ENCODE peak calls at places on chromosomes 3 and 15, in six cellular contexts. One of them, this sample, is unnamed.

GRCh38 chr3:196050597-196050996 is 31.3 kb downstream of the TFRC start:
- DNase-seq in endothelial cell of umbilical vein: no peak
- DNase-seq in H1: no peak
- DNase-seq in upper lobe of left lung: no peak
- DNase-seq in IMR-90: no peak
- DNase-seq in ovary: no peak
- DNase-seq in this sample: no peak

GRCh38 chr3:170585008-170585936 is 603 bp downstream of the SLC7A14 start:
- DNase-seq in H1: peak; percentile 72
- DNase-seq in upper lobe of left lung: no peak
- DNase-seq in IMR-90: peak; percentile 11
- DNase-seq in ovary: peak; percentile 10
- DNase-seq in endothelial cell of umbilical vein: peak; percentile 8
- DNase-seq in this sample: no peak

GRCh38 chr3:123039178-123039577 is 11.6 kb upstream of the SEMA5B start:
- DNase-seq in IMR-90: no peak
- DNase-seq in endothelial cell of umbilical vein: peak; percentile 17
- DNase-seq in H1: no peak
- DNase-seq in upper lobe of left lung: peak; percentile 36
- DNase-seq in ovary: no peak
- DNase-seq in this sample: no peak

GRCh38 chr15:36598529-36599177 is 19.2 kb downstream of the CDIN1 start:
- DNase-seq in IMR-90: peak; percentile 61
- DNase-seq in ovary: no peak
- DNase-seq in upper lobe of left lung: no peak
- DNase-seq in H1: no peak
- DNase-seq in endothelial cell of umbilical vein: no peak
- DNase-seq in this sample: no peak

GRCh38 chr3:29694783-29695182 is 413.9 kb downstream of the RBMS3 start:
- DNase-seq in IMR-90: peak; percentile 92
- DNase-seq in upper lobe of left lung: peak; percentile 42
- DNase-seq in endothelial cell of umbilical vein: peak; percentile 88
- DNase-seq in ovary: no peak
- DNase-seq in H1: no peak
- DNase-seq in this sample: no peak

GRCh38 chr3:184334470-184335158 is 2.8 kb upstream of the FAM131A start:
- DNase-seq in endothelial cell of umbilical vein: peak; percentile 53
- DNase-seq in upper lobe of left lung: no peak
- DNase-seq in ovary: no peak
- DNase-seq in H1: no peak
- DNase-seq in IMR-90: peak; percentile 86
- DNase-seq in this sample: no peak

GRCh38 chr15:72050700-72051099 is 67.2 kb downstream of the MYO9A start:
- DNase-seq in IMR-90: no peak
- DNase-seq in upper lobe of left lung: no peak
- DNase-seq in H1: no peak
- DNase-seq in ovary: no peak
- DNase-seq in endothelial cell of umbilical vein: no peak
- DNase-seq in this sample: no peak

GRCh38 chr3:197297020-197297419 is 1.4 kb downstream of the DLG1 start:
- DNase-seq in upper lobe of left lung: no peak
- DNase-seq in H1: no peak
- DNase-seq in endothelial cell of umbilical vein: peak; percentile 14
- DNase-seq in ovary: no peak
- DNase-seq in IMR-90: no peak
- DNase-seq in this sample: no peak

GRCh38 chr3:50154840-50155490 is at the start of gene SEMA3F:
- DNase-seq in IMR-90: peak; percentile 56
- DNase-seq in endothelial cell of umbilical vein: peak; percentile 72
- DNase-seq in upper lobe of left lung: peak; percentile 68
- DNase-seq in ovary: peak; percentile 64
- DNase-seq in H1: peak; percentile 83
- DNase-seq in this sample: peak; percentile 83

GRCh38 chr15:74565381-74566085 is 24.5 kb downstream of the ARID3B start:
- DNase-seq in ovary: no peak
- DNase-seq in H1: no peak
- DNase-seq in upper lobe of left lung: no peak
- DNase-seq in IMR-90: no peak
- DNase-seq in endothelial cell of umbilical vein: no peak
- DNase-seq in this sample: no peak

GRCh38 chr3:185371683-185372082 is 8.7 kb downstream of the MAP3K13 start:
- DNase-seq in IMR-90: no peak
- DNase-seq in endothelial cell of umbilical vein: no peak
- DNase-seq in upper lobe of left lung: no peak
- DNase-seq in ovary: no peak
- DNase-seq in H1: no peak
- DNase-seq in this sample: no peak

GRCh38 chr3:133444071-133444774 is 44.4 kb downstream of the BFSP2 start:
- DNase-seq in ovary: no peak
- DNase-seq in upper lobe of left lung: no peak
- DNase-seq in IMR-90: peak; percentile 24
- DNase-seq in H1: no peak
- DNase-seq in endothelial cell of umbilical vein: no peak
- DNase-seq in this sample: no peak

GRCh38 chr15:80211976-80212375 is 40.0 kb downstream of the CTXND1 start:
- DNase-seq in upper lobe of left lung: no peak
- DNase-seq in IMR-90: no peak
- DNase-seq in H1: no peak
- DNase-seq in endothelial cell of umbilical vein: no peak
- DNase-seq in ovary: no peak
- DNase-seq in this sample: no peak

GRCh38 chr3:152268501-152269422 is at the start of gene MBNL1:
- DNase-seq in ovary: peak; percentile 78
- DNase-seq in IMR-90: peak; percentile 70
- DNase-seq in H1: peak; percentile 81
- DNase-seq in endothelial cell of umbilical vein: peak; percentile 91
- DNase-seq in upper lobe of left lung: peak; percentile 92
- DNase-seq in this sample: peak; percentile 96

GRCh38 chr3:182349951-182350350 is 443.4 kb upstream of the ATP11B start:
- DNase-seq in endothelial cell of umbilical vein: no peak
- DNase-seq in upper lobe of left lung: no peak
- DNase-seq in IMR-90: no peak
- DNase-seq in H1: no peak
- DNase-seq in ovary: no peak
- DNase-seq in this sample: no peak

GRCh38 chr3:42192334-42193200 is 73.4 kb downstream of the CCK start:
- DNase-seq in upper lobe of left lung: no peak
- DNase-seq in endothelial cell of umbilical vein: no peak
- DNase-seq in ovary: no peak
- DNase-seq in H1: no peak
- DNase-seq in IMR-90: peak; percentile 43
- DNase-seq in this sample: no peak

GRCh38 chr15:56468271-56468912 is 3.5 kb upstream of the MNS1 start:
- DNase-seq in H1: no peak
- DNase-seq in endothelial cell of umbilical vein: peak; percentile 24
- DNase-seq in IMR-90: peak; percentile 9
- DNase-seq in upper lobe of left lung: no peak
- DNase-seq in ovary: no peak
- DNase-seq in this sample: no peak

GRCh38 chr15:56460947-56461346 is 4.0 kb downstream of the MNS1 start:
- DNase-seq in upper lobe of left lung: no peak
- DNase-seq in endothelial cell of umbilical vein: no peak
- DNase-seq in ovary: no peak
- DNase-seq in H1: no peak
- DNase-seq in IMR-90: no peak
- DNase-seq in this sample: no peak

GRCh38 chr15:56469484-56469883 is 4.5 kb upstream of the MNS1 start:
- DNase-seq in IMR-90: no peak
- DNase-seq in endothelial cell of umbilical vein: no peak
- DNase-seq in H1: no peak
- DNase-seq in upper lobe of left lung: no peak
- DNase-seq in ovary: no peak
- DNase-seq in this sample: no peak

GRCh38 chr15:56467626-56468025 is 2.7 kb upstream of the MNS1 start:
- DNase-seq in upper lobe of left lung: no peak
- DNase-seq in IMR-90: no peak
- DNase-seq in endothelial cell of umbilical vein: no peak
- DNase-seq in ovary: no peak
- DNase-seq in H1: no peak
- DNase-seq in this sample: no peak

DNA sequence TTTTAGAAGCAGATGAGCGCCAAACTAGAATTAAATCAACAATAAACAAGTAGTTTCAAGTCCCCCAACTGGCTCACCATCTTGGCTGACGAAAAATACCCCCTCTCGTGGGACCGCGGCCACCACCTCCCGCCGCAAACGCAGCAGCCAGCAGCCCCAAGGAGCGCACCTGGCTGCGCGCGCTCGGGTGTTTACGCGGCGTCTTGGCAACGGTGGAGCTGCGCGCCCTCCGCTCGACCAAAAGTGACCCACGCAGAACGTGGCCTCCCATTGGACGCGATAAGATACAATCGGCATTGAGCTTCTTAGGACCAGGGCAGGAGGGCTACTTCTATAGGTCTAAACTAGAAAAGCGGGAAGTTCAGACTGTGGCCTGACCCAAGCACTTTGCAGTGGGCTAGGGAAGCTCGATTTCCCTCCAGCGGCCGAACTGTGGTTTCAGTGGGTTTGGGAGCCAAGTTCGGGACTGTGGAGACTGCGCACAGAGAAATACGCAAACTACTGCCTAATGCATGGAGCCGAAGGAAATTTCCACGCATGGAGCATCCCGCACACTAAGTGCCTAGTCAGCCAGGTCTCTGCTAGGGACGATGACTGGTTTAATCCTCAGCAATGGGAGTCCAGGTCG is at the start of gene MNS1:
- DNase-seq in upper lobe of left lung: peak; percentile 92
- DNase-seq in endothelial cell of umbilical vein: peak; percentile 98
- DNase-seq in H1: no peak
- DNase-seq in IMR-90: peak; percentile 96
- DNase-seq in ovary: peak; percentile 89
- DNase-seq in this sample: peak; percentile 96
- TF ChIP-seq POLR2A in upper lobe of left lung: no peak
- TF ChIP-seq POLR2A in endothelial cell of umbilical vein: no peak
- TF ChIP-seq POLR2A in H1: no peak
- TF ChIP-seq POLR2A in IMR-90: no peak
- TF ChIP-seq POLR2A in ovary: no peak
- TF ChIP-seq POLR2A in this sample: no peak

GRCh38 chr3:4744405-4745239 is 234.6 kb upstream of the BHLHE40 start:
- DNase-seq in ovary: no peak
- DNase-seq in IMR-90: peak; percentile 82
- DNase-seq in H1: no peak
- DNase-seq in endothelial cell of umbilical vein: peak; percentile 92
- DNase-seq in upper lobe of left lung: no peak
- DNase-seq in this sample: no peak

GRCh38 chr3:4745240-4745620 is 234.0 kb upstream of the BHLHE40 start:
- DNase-seq in IMR-90: peak; percentile 18
- DNase-seq in H1: no peak
- DNase-seq in endothelial cell of umbilical vein: peak; percentile 33
- DNase-seq in ovary: no peak
- DNase-seq in upper lobe of left lung: no peak
- DNase-seq in this sample: no peak

GRCh38 chr3:4742359-4742758 is 236.9 kb upstream of the BHLHE40 start:
- DNase-seq in H1: no peak
- DNase-seq in ovary: no peak
- DNase-seq in upper lobe of left lung: no peak
- DNase-seq in endothelial cell of umbilical vein: peak; percentile 45
- DNase-seq in IMR-90: no peak
- DNase-seq in this sample: no peak

GRCh38 chr3:4741404-4742307 is 237.6 kb upstream of the BHLHE40 start:
- DNase-seq in endothelial cell of umbilical vein: peak; percentile 99
- DNase-seq in upper lobe of left lung: peak; percentile 71
- DNase-seq in ovary: peak; percentile 75
- DNase-seq in IMR-90: peak; percentile 99
- DNase-seq in H1: no peak
- DNase-seq in this sample: peak; percentile 70

GRCh38 chr3:4743371-4743770 is 235.9 kb upstream of the BHLHE40 start:
- DNase-seq in IMR-90: no peak
- DNase-seq in H1: no peak
- DNase-seq in endothelial cell of umbilical vein: no peak
- DNase-seq in upper lobe of left lung: no peak
- DNase-seq in ovary: no peak
- DNase-seq in this sample: no peak
- H3K4me1 ChIP-seq in IMR-90: peaks cover 23% of the 10 kb centered on the region
- H3K4me1 ChIP-seq in H1: no peaks in the 10 kb centered on the region
- H3K4me1 ChIP-seq in endothelial cell of umbilical vein: peaks cover 28% of the 10 kb centered on the region
- H3K4me1 ChIP-seq in upper lobe of left lung: peaks cover 28% of the 10 kb centered on the region
- H3K4me1 ChIP-seq in ovary: peaks cover 14% of the 10 kb centered on the region
- H3K4me1 ChIP-seq in this sample: peaks cover 24% of the 10 kb centered on the region

GRCh38 chr3:107508331-107508730 is 14.4 kb upstream of the BBX start:
- DNase-seq in ovary: no peak
- DNase-seq in IMR-90: no peak
- DNase-seq in H1: no peak
- DNase-seq in endothelial cell of umbilical vein: no peak
- DNase-seq in upper lobe of left lung: no peak
- DNase-seq in this sample: no peak
- TF ChIP-seq CTCF in ovary: no peak
- TF ChIP-seq CTCF in IMR-90: no peak
- TF ChIP-seq CTCF in H1: no peak
- TF ChIP-seq CTCF in endothelial cell of umbilical vein: no peak
- TF ChIP-seq CTCF in upper lobe of left lung: no peak
- TF ChIP-seq CTCF in this sample: no peak

GRCh38 chr3:194137314-194138097 is 1.6 kb downstream of the HES1 start:
- DNase-seq in endothelial cell of umbilical vein: peak; percentile 74
- DNase-seq in upper lobe of left lung: peak; percentile 87
- DNase-seq in H1: peak; percentile 70
- DNase-seq in ovary: peak; percentile 75
- DNase-seq in IMR-90: peak; percentile 68
- DNase-seq in this sample: peak; percentile 79

GRCh38 chr3:194136519-194137313 is 768 bp downstream of the HES1 start:
- DNase-seq in H1: peak; percentile 68
- DNase-seq in IMR-90: peak; percentile 81
- DNase-seq in upper lobe of left lung: peak; percentile 40
- DNase-seq in endothelial cell of umbilical vein: peak; percentile 77
- DNase-seq in ovary: peak; percentile 59
- DNase-seq in this sample: peak; percentile 31

GRCh38 chr3:194134757-194135515 is 1.0 kb upstream of the HES1 start:
- DNase-seq in upper lobe of left lung: peak; percentile 91
- DNase-seq in H1: peak; percentile 88
- DNase-seq in IMR-90: peak; percentile 95
- DNase-seq in endothelial cell of umbilical vein: peak; percentile 99
- DNase-seq in ovary: peak; percentile 97
- DNase-seq in this sample: peak; percentile 96

GRCh38 chr3:194135516-194135805 is 487 bp upstream of the HES1 start:
- DNase-seq in IMR-90: no peak
- DNase-seq in endothelial cell of umbilical vein: no peak
- DNase-seq in upper lobe of left lung: no peak
- DNase-seq in ovary: no peak
- DNase-seq in H1: no peak
- DNase-seq in this sample: no peak

DNA sequence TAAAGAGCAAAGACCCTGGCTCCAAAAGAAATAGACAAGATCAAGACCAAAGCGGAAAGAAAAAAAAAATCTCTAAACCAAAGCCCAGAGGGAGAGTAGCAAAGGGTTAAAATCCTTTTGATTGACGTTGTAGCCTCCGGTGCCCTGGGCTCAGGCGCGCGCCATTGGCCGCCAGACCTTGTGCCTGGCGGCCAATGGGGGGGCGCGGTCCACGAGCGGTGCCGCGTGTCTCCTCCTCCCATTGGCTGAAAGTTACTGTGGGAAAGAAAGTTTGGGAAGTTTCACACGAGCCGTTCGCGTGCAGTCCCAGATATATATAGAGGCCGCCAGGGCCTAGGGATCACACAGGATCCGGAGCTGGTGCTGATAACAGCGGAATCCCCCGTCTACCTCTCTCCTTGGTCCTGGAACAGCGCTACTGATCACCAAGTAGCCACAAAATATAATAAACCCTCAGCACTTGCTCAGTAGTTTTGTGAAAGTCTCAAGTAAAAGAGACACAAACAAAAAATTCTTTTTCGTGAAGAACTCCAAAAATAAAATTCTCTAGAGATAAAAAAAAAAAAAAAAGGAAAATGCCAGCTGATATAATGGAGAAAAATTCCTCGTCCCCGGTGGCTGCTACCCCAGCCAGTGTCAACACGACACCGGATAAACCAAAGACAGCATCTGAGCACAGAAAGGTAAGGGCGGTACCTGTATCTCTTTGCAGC is at the start of gene HES1:
- DNase-seq in endothelial cell of umbilical vein: peak; percentile 99
- DNase-seq in ovary: peak; percentile 89
- DNase-seq in H1: peak; percentile 87
- DNase-seq in IMR-90: peak; percentile 97
- DNase-seq in upper lobe of left lung: peak; percentile 93
- DNase-seq in this sample: peak; percentile 94
- TF ChIP-seq POLR2A in endothelial cell of umbilical vein: peak; percentile 98
- TF ChIP-seq POLR2A in ovary: peak; percentile 74
- TF ChIP-seq POLR2A in H1: no peak
- TF ChIP-seq POLR2A in IMR-90: peak; percentile 98
- TF ChIP-seq POLR2A in upper lobe of left lung: peak; percentile 79
- TF ChIP-seq POLR2A in this sample: peak; percentile 99